ENCODE peak calls at places on chromosome 14, in four cellular contexts. M is CD8-positive, alpha-beta memory T cell; U is transverse colon; R is GM12865. D is an unnamed sample.

GRCh38 chr14:63345826-63346225 is 27.1 kb upstream of the GPHB5 start:
- DNase-seq in M (no peak), U (no peak), R (no peak), D (no peak)

GRCh38 chr14:65901595-65901994 is 489.1 kb downstream of the FUT8 start:
- DNase-seq in U (no peak), R (no peak), M (no peak), D (no peak)

GRCh38 chr14:61461808-61462275 is 140.5 kb downstream of the PRKCH start:
- DNase-seq in R (peak), M (no peak), U (no peak), D (peak)

GRCh38 chr14:97634786-97635185 is 837.6 kb downstream of the VRK1 start:
- DNase-seq in R (peak), U (no peak), M (no peak), D (no peak)

GRCh38 chr14:69005432-69006148 is 26.5 kb upstream of the ACTN1 start:
- DNase-seq in M (no peak), R (no peak), U (peak), D (no peak)

GRCh38 chr14:83120187-83120586 is 1586.5 kb upstream of the SEL1L start:
- DNase-seq in U (no peak), R (no peak), M (no peak), D (no peak)

GRCh38 chr14:83217492-83217891 is 1683.8 kb upstream of the SEL1L start:
- DNase-seq in U (no peak), M (no peak), R (no peak), D (no peak)

GRCh38 chr14:101851183-101851582 is 89.7 kb downstream of the PPP2R5C start:
- DNase-seq in U (no peak), M (no peak), R (no peak), D (no peak)

GRCh38 chr14:69242311-69243224 is 17.4 kb upstream of the GALNT16 start:
- DNase-seq in U (peak), M (peak), R (peak), D (peak)

GRCh38 chr14:52792097-52792415 is 649 bp upstream of the GNPNAT1 start:
- DNase-seq in U (no peak), R (no peak), M (no peak), D (no peak)

GRCh38 chr14:51697848-51698247 is 46.1 kb downstream of the FRMD6 start:
- DNase-seq in R (no peak), M (no peak), U (no peak), D (no peak)

GRCh38 chr14:36520601-36521525 is 831 bp upstream of the NKX2-1 start:
- DNase-seq in U (peak), R (no peak), M (no peak), D (no peak)

GRCh38 chr14:71574976-71575375 is 357.3 kb upstream of the RGS6 start:
- DNase-seq in U (no peak), R (no peak), M (no peak), D (no peak)

GRCh38 chr14:28348797-28349196 is 417.8 kb upstream of the FOXG1 start:
- DNase-seq in R (no peak), U (no peak), M (no peak), D (no peak)

GRCh38 chr14:100824156-100824555 is 1.8 kb upstream of the MEG3 start:
- DNase-seq in U (no peak), M (no peak), R (no peak), D (no peak)

GRCh38 chr14:44880791-44881190 is 81.0 kb downstream of the KLHL28 start:
- DNase-seq in M (no peak), R (no peak), U (no peak), D (no peak)

GRCh38 chr14:34081576-34082136 is 130.8 kb upstream of the EGLN3 start:
- DNase-seq in U (no peak), M (no peak), R (no peak), D (no peak)

GRCh38 chr14:68143341-68143807 is 323.8 kb downstream of the RAD51B start:
- DNase-seq in M (no peak), R (no peak), U (peak), D (peak)

GRCh38 chr14:101518611-101519048 is 42.7 kb upstream of the DIO3 start:
- DNase-seq in M (no peak), U (peak), R (no peak), D (no peak)

GRCh38 chr14:29078810-29079522 is 312.4 kb downstream of the FOXG1 start:
- DNase-seq in U (no peak), M (no peak), R (peak), D (no peak)

GRCh38 chr14:90985601-90986242 is 74.7 kb downstream of the RPS6KA5 start:
- DNase-seq in R (peak), M (no peak), U (no peak), D (no peak)

GRCh38 chr14:74953686-74954085 is 1.7 kb downstream of the PGF start:
- DNase-seq in U (no peak), R (no peak), M (no peak), D (no peak)
- H3K4me3 ChIP-seq in U (no peak), R (no peak), M (no peak), D (no peak)

GRCh38 chr14:32896979-32897723 is 41.5 kb upstream of the NPAS3 start:
- DNase-seq in M (no peak), U (no peak), R (no peak), D (no peak)
- H3K4me3 ChIP-seq in M (no peak), U (peak), R (no peak), D (peak)

GRCh38 chr14:22981090-22982012 is 1.0 kb downstream of the AJUBA start:
- DNase-seq in U (no peak), M (no peak), R (no peak), D (no peak)
- H3K4me3 ChIP-seq in U (peak), M (peak), R (peak), D (peak)

DNA sequence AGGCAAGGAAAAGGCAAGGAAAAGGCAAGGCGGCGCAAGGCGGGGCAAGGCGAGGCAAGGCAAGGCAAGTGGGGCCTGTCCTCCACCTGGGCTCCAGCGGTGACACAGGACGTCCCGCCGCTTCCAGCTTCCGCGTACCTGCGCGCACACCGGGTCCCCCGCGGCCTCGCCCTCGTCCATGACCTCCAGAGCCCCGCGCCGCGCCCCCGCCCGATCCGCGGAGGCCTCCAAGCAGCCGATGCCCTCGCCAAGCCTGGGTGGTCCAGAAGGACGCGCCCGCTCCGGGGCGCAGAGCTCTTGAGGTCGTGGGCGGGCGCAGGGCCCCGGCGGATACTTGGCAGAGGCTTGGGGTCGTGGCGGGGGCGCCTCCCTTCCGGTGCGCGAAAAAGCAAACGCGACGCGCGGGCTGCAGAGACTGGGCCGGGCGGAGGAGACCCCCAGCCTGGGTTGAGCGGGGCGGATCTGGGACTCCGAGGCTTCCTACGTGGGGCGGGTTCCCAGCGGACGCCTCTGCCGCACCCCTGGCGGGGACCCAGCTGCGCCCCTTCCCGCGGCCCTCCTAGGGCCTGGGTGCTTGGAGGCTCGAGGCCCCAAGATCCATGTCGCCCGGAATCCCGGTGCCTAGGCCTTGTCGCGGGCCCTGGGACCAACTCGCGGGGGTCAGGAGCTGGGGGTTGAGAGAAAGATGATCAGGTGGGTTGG is 60.7 kb upstream of the EIF5 start:
- DNase-seq in R (no peak), U (peak), M (no peak), D (no peak)
- H3K4me3 ChIP-seq in R (no peak), U (no peak), M (no peak), D (no peak)

GRCh38 chr14:95353664-95354063 is 34.0 kb upstream of the CLMN start:
- DNase-seq in M (no peak), R (no peak), U (no peak), D (no peak)
- H3K4me3 ChIP-seq in M (no peak), R (no peak), U (no peak), D (no peak)

GRCh38 chr14:38189930-38190726 is 17.6 kb upstream of the SSTR1 start:
- DNase-seq in M (no peak), U (no peak), R (no peak), D (no peak)

GRCh38 chr14:38184132-38184531 is 23.6 kb upstream of the SSTR1 start:
- DNase-seq in R (no peak), U (no peak), M (no peak), D (no peak)

GRCh38 chr14:38186217-38186616 is 21.5 kb upstream of the SSTR1 start:
- DNase-seq in M (no peak), U (no peak), R (no peak), D (no peak)

GRCh38 chr14:38185661-38186060 is 22.0 kb upstream of the SSTR1 start:
- DNase-seq in U (no peak), R (no peak), M (no peak), D (no peak)

GRCh38 chr14:38187475-38187874 is 20.2 kb upstream of the SSTR1 start:
- DNase-seq in M (no peak), R (no peak), U (no peak), D (no peak)
- H3K4me3 ChIP-seq in M (no peak), R (no peak), U (no peak), D (no peak)

DNA sequence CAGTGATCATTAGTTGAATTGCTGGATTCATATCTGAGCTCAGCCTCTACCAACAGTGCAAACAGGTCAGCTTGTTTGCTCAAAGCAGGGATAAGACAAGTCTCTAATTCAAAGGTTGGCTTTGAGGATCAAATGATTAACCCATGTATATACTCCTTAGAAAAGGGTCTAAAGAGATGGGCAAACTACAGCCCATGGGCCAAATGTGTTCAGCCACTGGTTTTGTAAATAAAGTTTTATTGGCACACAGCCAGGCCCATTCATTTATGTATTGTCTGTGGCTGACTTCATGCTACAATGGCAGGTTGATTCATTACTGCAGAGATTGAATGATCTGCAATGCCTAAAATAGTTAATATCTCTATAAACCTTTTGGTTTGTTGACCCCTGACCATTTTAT is 3.1 kb downstream of the SERPINA4 start:
- DNase-seq in R (no peak), U (no peak), M (no peak), D (no peak)
- H3K4me3 ChIP-seq in R (no peak), U (no peak), M (no peak), D (no peak)

DNA sequence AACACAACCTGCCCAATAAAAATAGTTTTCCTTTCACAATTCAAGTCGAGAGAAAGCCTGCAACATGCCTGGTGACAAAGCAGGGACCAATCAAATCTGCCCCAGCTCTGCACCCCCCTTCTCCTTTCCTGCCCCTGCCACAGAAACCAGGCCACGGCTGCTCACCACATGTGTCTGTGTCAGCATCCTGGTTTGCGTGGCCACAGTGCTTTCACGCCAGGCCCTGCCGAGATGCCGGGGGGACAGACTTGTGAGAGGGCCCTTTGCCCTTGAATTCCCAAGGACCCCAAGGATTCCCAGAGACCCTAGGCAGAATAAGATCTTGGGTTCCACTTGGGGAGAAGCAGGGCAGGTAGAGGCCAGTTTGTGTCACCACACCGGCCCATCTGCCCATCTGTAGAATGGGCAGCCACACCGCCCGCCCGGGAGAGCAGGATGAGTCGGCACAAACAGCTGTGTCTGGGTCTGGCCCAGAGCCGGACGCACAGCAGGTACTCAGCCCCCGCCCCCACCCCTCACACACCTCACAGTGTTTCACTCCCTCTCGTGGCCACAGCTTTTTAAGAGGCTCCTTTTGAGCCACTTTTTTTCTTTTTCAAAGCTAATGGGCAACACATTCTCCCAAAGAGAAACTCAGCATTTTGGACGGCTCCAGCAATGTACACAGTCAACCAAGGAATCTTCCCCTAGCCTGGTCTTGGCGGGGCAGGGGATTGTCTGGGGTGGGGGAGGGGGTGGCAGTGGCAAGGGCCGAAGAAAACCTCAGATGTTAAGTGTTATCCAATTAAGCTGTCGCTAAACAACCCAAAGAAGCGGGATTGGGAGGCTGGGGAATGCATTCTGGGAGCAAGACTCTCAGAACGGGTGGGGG is 41.5 kb downstream of the BCL11B start:
- DNase-seq in U (peak), M (peak), R (no peak), D (peak)
- H3K4me3 ChIP-seq in U (no peak), M (peak), R (no peak), D (no peak)

D was measured in Jurkat, Clone E6-1.